ENCODE peak calls at places on chromosomes 2 and 18, in nine cellular contexts. One of them, this sample, is unnamed. For H3K9me3, the result is how much of the 10 kb centered on the place peaks cover.

GRCh38 chr2:86622409-86622877 is 1.2 kb downstream of the RNF103 start:
- DNase-seq in uterus: peak
- DNase-seq in heart left ventricle: peak
- DNase-seq in RWPE2: no peak
- DNase-seq in endothelial cell of umbilical vein: peak
- DNase-seq in IMR-90: peak
- DNase-seq in A549: peak
- DNase-seq in WERI-Rb-1: no peak
- DNase-seq in H9: no peak
- DNase-seq in this sample: no peak

GRCh38 chr18:48765053-48765452 is 185.7 kb downstream of the SMAD7 start:
- DNase-seq in uterus: no peak
- DNase-seq in heart left ventricle: no peak
- DNase-seq in RWPE2: no peak
- DNase-seq in endothelial cell of umbilical vein: no peak
- DNase-seq in IMR-90: no peak
- DNase-seq in A549: no peak
- DNase-seq in WERI-Rb-1: no peak
- DNase-seq in H9: no peak
- DNase-seq in this sample: peak

GRCh38 chr2:43219383-43220228 is 6.8 kb downstream of the ZFP36L2 start:
- DNase-seq in uterus: peak
- DNase-seq in heart left ventricle: peak
- DNase-seq in RWPE2: peak
- DNase-seq in endothelial cell of umbilical vein: peak
- DNase-seq in IMR-90: peak
- DNase-seq in A549: peak
- DNase-seq in WERI-Rb-1: peak
- DNase-seq in H9: peak
- DNase-seq in this sample: peak

GRCh38 chr2:233267516-233268245 is 16.2 kb downstream of the ATG16L1 start:
- DNase-seq in uterus: no peak
- DNase-seq in heart left ventricle: peak
- DNase-seq in RWPE2: no peak
- DNase-seq in endothelial cell of umbilical vein: no peak
- DNase-seq in IMR-90: no peak
- DNase-seq in A549: no peak
- DNase-seq in WERI-Rb-1: no peak
- DNase-seq in H9: no peak
- DNase-seq in this sample: peak

GRCh38 chr2:17543848-17544645 is 3.6 kb downstream of the VSNL1 start:
- DNase-seq in uterus: no peak
- DNase-seq in heart left ventricle: no peak
- DNase-seq in RWPE2: no peak
- DNase-seq in endothelial cell of umbilical vein: no peak
- DNase-seq in IMR-90: peak
- DNase-seq in A549: no peak
- DNase-seq in WERI-Rb-1: no peak
- DNase-seq in H9: peak
- DNase-seq in this sample: no peak

GRCh38 chr2:174561283-174562275 is 36.0 kb downstream of the WIPF1 start:
- DNase-seq in uterus: peak
- DNase-seq in heart left ventricle: peak
- DNase-seq in RWPE2: no peak
- DNase-seq in endothelial cell of umbilical vein: peak
- DNase-seq in IMR-90: peak
- DNase-seq in A549: no peak
- DNase-seq in WERI-Rb-1: no peak
- DNase-seq in H9: no peak
- DNase-seq in this sample: peak

GRCh38 chr2:47221039-47221438 is 65.9 kb upstream of the STPG4 start:
- DNase-seq in uterus: no peak
- DNase-seq in heart left ventricle: no peak
- DNase-seq in RWPE2: no peak
- DNase-seq in endothelial cell of umbilical vein: no peak
- DNase-seq in IMR-90: peak
- DNase-seq in A549: no peak
- DNase-seq in WERI-Rb-1: no peak
- DNase-seq in H9: no peak
- DNase-seq in this sample: no peak

GRCh38 chr18:24231773-24232735 is 93.2 kb downstream of the CABYR start:
- DNase-seq in uterus: peak
- DNase-seq in heart left ventricle: no peak
- DNase-seq in RWPE2: no peak
- DNase-seq in endothelial cell of umbilical vein: peak
- DNase-seq in IMR-90: peak
- DNase-seq in A549: peak
- DNase-seq in WERI-Rb-1: no peak
- DNase-seq in H9: no peak
- DNase-seq in this sample: no peak

GRCh38 chr2:20501974-20502373 is 55.1 kb downstream of the RHOB start:
- DNase-seq in uterus: no peak
- DNase-seq in heart left ventricle: no peak
- DNase-seq in RWPE2: no peak
- DNase-seq in endothelial cell of umbilical vein: peak
- DNase-seq in IMR-90: peak
- DNase-seq in A549: peak
- DNase-seq in WERI-Rb-1: no peak
- DNase-seq in H9: no peak
- DNase-seq in this sample: no peak

GRCh38 chr2:152585830-152586484 is 131.3 kb downstream of the PRPF40A start:
- DNase-seq in uterus: no peak
- DNase-seq in heart left ventricle: no peak
- DNase-seq in RWPE2: no peak
- DNase-seq in endothelial cell of umbilical vein: peak
- DNase-seq in IMR-90: peak
- DNase-seq in A549: peak
- DNase-seq in WERI-Rb-1: no peak
- DNase-seq in H9: no peak
- DNase-seq in this sample: no peak

GRCh38 chr18:48825101-48825745 is 125.5 kb downstream of the SMAD7 start:
- DNase-seq in uterus: peak
- DNase-seq in heart left ventricle: peak
- DNase-seq in RWPE2: no peak
- DNase-seq in endothelial cell of umbilical vein: peak
- DNase-seq in IMR-90: peak
- DNase-seq in A549: no peak
- DNase-seq in WERI-Rb-1: peak
- DNase-seq in H9: peak
- DNase-seq in this sample: peak

GRCh38 chr18:13235326-13235937 is 16.9 kb downstream of the LDLRAD4 start:
- DNase-seq in uterus: no peak
- DNase-seq in heart left ventricle: no peak
- DNase-seq in RWPE2: no peak
- DNase-seq in endothelial cell of umbilical vein: peak
- DNase-seq in IMR-90: no peak
- DNase-seq in A549: no peak
- DNase-seq in WERI-Rb-1: no peak
- DNase-seq in H9: no peak
- DNase-seq in this sample: no peak

GRCh38 chr2:86396304-86396785 is 44.8 kb upstream of the KDM3A start:
- DNase-seq in uterus: no peak
- DNase-seq in heart left ventricle: peak
- DNase-seq in RWPE2: no peak
- DNase-seq in endothelial cell of umbilical vein: peak
- DNase-seq in IMR-90: peak
- DNase-seq in A549: peak
- DNase-seq in WERI-Rb-1: peak
- DNase-seq in H9: no peak
- DNase-seq in this sample: peak

GRCh38 chr2:98452396-98453027 is 7.9 kb downstream of the INPP4A start:
- DNase-seq in uterus: no peak
- DNase-seq in heart left ventricle: no peak
- DNase-seq in RWPE2: no peak
- DNase-seq in endothelial cell of umbilical vein: no peak
- DNase-seq in IMR-90: no peak
- DNase-seq in A549: no peak
- DNase-seq in WERI-Rb-1: no peak
- DNase-seq in H9: no peak
- DNase-seq in this sample: no peak

GRCh38 chr2:205324355-205324754 is 357.9 kb upstream of the NRP2 start:
- DNase-seq in uterus: no peak
- DNase-seq in heart left ventricle: no peak
- DNase-seq in RWPE2: no peak
- DNase-seq in endothelial cell of umbilical vein: no peak
- DNase-seq in IMR-90: no peak
- DNase-seq in A549: no peak
- DNase-seq in WERI-Rb-1: no peak
- DNase-seq in H9: no peak
- DNase-seq in this sample: no peak

GRCh38 chr2:10201201-10201600 is 78.7 kb downstream of the RRM2 start:
- DNase-seq in uterus: no peak
- DNase-seq in heart left ventricle: no peak
- DNase-seq in RWPE2: no peak
- DNase-seq in endothelial cell of umbilical vein: no peak
- DNase-seq in IMR-90: no peak
- DNase-seq in A549: no peak
- DNase-seq in WERI-Rb-1: no peak
- DNase-seq in H9: no peak
- DNase-seq in this sample: no peak

GRCh38 chr2:203960791-203961190 is 24.2 kb downstream of the ICOS start:
- DNase-seq in uterus: no peak
- DNase-seq in heart left ventricle: no peak
- DNase-seq in RWPE2: no peak
- DNase-seq in endothelial cell of umbilical vein: no peak
- DNase-seq in IMR-90: no peak
- DNase-seq in A549: no peak
- DNase-seq in WERI-Rb-1: no peak
- DNase-seq in H9: no peak
- DNase-seq in this sample: no peak

GRCh38 chr2:69601179-69601612 is 42.3 kb downstream of the AAK1 start:
- DNase-seq in uterus: no peak
- DNase-seq in heart left ventricle: no peak
- DNase-seq in RWPE2: no peak
- DNase-seq in endothelial cell of umbilical vein: peak
- DNase-seq in IMR-90: peak
- DNase-seq in A549: peak
- DNase-seq in WERI-Rb-1: no peak
- DNase-seq in H9: no peak
- DNase-seq in this sample: no peak

GRCh38 chr2:46326231-46326980 is 29.2 kb downstream of the EPAS1 start:
- DNase-seq in uterus: peak
- DNase-seq in heart left ventricle: no peak
- DNase-seq in RWPE2: no peak
- DNase-seq in endothelial cell of umbilical vein: no peak
- DNase-seq in IMR-90: no peak
- DNase-seq in A549: no peak
- DNase-seq in WERI-Rb-1: no peak
- DNase-seq in H9: no peak
- DNase-seq in this sample: no peak

GRCh38 chr2:167844714-167845530 is 402.5 kb downstream of the STK39 start:
- DNase-seq in uterus: no peak
- DNase-seq in heart left ventricle: no peak
- DNase-seq in RWPE2: no peak
- DNase-seq in endothelial cell of umbilical vein: no peak
- DNase-seq in IMR-90: no peak
- DNase-seq in A549: peak
- DNase-seq in WERI-Rb-1: peak
- DNase-seq in H9: peak
- DNase-seq in this sample: no peak

GRCh38 chr18:77207540-77207939 is 42.1 kb upstream of the GALR1 start:
- DNase-seq in uterus: peak
- DNase-seq in heart left ventricle: peak
- DNase-seq in RWPE2: no peak
- DNase-seq in endothelial cell of umbilical vein: peak
- DNase-seq in IMR-90: peak
- DNase-seq in A549: peak
- DNase-seq in WERI-Rb-1: peak
- DNase-seq in H9: peak
- DNase-seq in this sample: peak

GRCh38 chr2:1053781-1054180 is 103.1 kb downstream of the SNTG2 start:
- DNase-seq in uterus: no peak
- DNase-seq in heart left ventricle: no peak
- DNase-seq in RWPE2: no peak
- DNase-seq in endothelial cell of umbilical vein: no peak
- DNase-seq in IMR-90: no peak
- DNase-seq in A549: no peak
- DNase-seq in WERI-Rb-1: peak
- DNase-seq in H9: no peak
- DNase-seq in this sample: no peak

GRCh38 chr2:239920616-239921365 is 104.4 kb downstream of the NDUFA10 start:
- DNase-seq in uterus: peak
- DNase-seq in heart left ventricle: no peak
- DNase-seq in RWPE2: peak
- DNase-seq in endothelial cell of umbilical vein: no peak
- DNase-seq in IMR-90: no peak
- DNase-seq in A549: no peak
- DNase-seq in WERI-Rb-1: no peak
- DNase-seq in H9: peak
- DNase-seq in this sample: no peak
- H3K9me3 ChIP-seq in uterus: under half
- H3K9me3 ChIP-seq in heart left ventricle: under half
- H3K9me3 ChIP-seq in RWPE2: under half
- H3K9me3 ChIP-seq in endothelial cell of umbilical vein: under half
- H3K9me3 ChIP-seq in IMR-90: under half
- H3K9me3 ChIP-seq in A549: under half
- H3K9me3 ChIP-seq in WERI-Rb-1: under half
- H3K9me3 ChIP-seq in H9: under half
- H3K9me3 ChIP-seq in this sample: under half

DNA sequence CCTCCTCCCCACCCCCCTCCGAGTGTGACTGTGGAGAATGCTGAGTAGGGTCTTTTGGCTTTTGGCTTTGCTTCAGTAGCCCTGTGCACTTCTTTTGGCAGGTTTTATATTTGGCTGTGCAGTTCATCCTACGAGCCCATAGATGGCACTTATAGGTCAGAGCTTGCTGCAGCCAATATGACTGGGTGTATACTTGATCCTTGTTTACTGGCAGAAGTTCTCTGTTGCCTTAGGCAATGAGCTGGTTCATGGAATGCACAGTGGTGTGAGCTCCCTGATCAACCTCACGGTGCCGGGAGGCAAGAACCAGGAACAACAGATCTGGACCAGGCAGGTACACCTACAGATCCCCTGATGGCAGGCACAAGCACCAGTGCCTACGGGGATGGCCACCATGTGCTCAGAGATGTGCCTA is 190.2 kb downstream of the KIAA1328 start:
- DNase-seq in uterus: no peak
- DNase-seq in heart left ventricle: no peak
- DNase-seq in RWPE2: no peak
- DNase-seq in endothelial cell of umbilical vein: no peak
- DNase-seq in IMR-90: peak
- DNase-seq in A549: peak
- DNase-seq in WERI-Rb-1: peak
- DNase-seq in H9: peak
- DNase-seq in this sample: no peak
- TF ChIP-seq CTCF in uterus: no peak
- TF ChIP-seq CTCF in heart left ventricle: no peak
- TF ChIP-seq CTCF in RWPE2: peak
- TF ChIP-seq CTCF in endothelial cell of umbilical vein: no peak
- TF ChIP-seq CTCF in IMR-90: no peak
- TF ChIP-seq CTCF in A549: no peak
- TF ChIP-seq CTCF in WERI-Rb-1: peak
- TF ChIP-seq CTCF in H9: peak
- TF ChIP-seq CTCF in this sample: no peak

GRCh38 chr2:65404988-65405697 is 27.3 kb downstream of the SPRED2 start:
- DNase-seq in uterus: no peak
- DNase-seq in heart left ventricle: no peak
- DNase-seq in RWPE2: no peak
- DNase-seq in endothelial cell of umbilical vein: no peak
- DNase-seq in IMR-90: no peak
- DNase-seq in A549: no peak
- DNase-seq in WERI-Rb-1: no peak
- DNase-seq in H9: no peak
- DNase-seq in this sample: no peak
- H3K27ac ChIP-seq in uterus: peak
- H3K27ac ChIP-seq in heart left ventricle: no peak
- H3K27ac ChIP-seq in RWPE2: no peak
- H3K27ac ChIP-seq in endothelial cell of umbilical vein: no peak
- H3K27ac ChIP-seq in IMR-90: no peak
- H3K27ac ChIP-seq in A549: no peak
- H3K27ac ChIP-seq in WERI-Rb-1: no peak
- H3K27ac ChIP-seq in H9: no peak
- H3K27ac ChIP-seq in this sample: no peak

GRCh38 chr2:62873603-62874002 is 168.1 kb downstream of the EHBP1 start:
- DNase-seq in uterus: no peak
- DNase-seq in heart left ventricle: no peak
- DNase-seq in RWPE2: no peak
- DNase-seq in endothelial cell of umbilical vein: no peak
- DNase-seq in IMR-90: no peak
- DNase-seq in A549: no peak
- DNase-seq in WERI-Rb-1: no peak
- DNase-seq in H9: no peak
- DNase-seq in this sample: no peak
- H3K9me3 ChIP-seq in uterus: under half
- H3K9me3 ChIP-seq in heart left ventricle: under half
- H3K9me3 ChIP-seq in RWPE2: under half
- H3K9me3 ChIP-seq in endothelial cell of umbilical vein: under half
- H3K9me3 ChIP-seq in IMR-90: under half
- H3K9me3 ChIP-seq in A549: under half
- H3K9me3 ChIP-seq in WERI-Rb-1: under half
- H3K9me3 ChIP-seq in H9: under half
- H3K9me3 ChIP-seq in this sample: under half